ENCODE peak calls at places on chromosomes 5 and 9, in four cellular contexts. W is sigmoid colon, V is AG09319, N is AG10803. H is an unnamed sample.

GRCh38 chr5:93078082-93079038 is 502.7 kb downstream of the NR2F1-AS1 start:
- DNase-seq in V (peak; percentile 55), W (peak; percentile 85), N (peak; percentile 99), H (no peak)

GRCh38 chr5:146073239-146073900 is 32.0 kb downstream of the PLAC8L1 start:
- DNase-seq in N (no peak), V (no peak), W (no peak), H (no peak)

GRCh38 chr9:77933976-77934375 is 97.6 kb downstream of the GNAQ start:
- DNase-seq in V (no peak), W (no peak), N (no peak), H (no peak)

GRCh38 chr5:16446993-16447392 is 18.6 kb downstream of the ZNF622 start:
- DNase-seq in N (no peak), W (no peak), V (no peak), H (no peak)

GRCh38 chr5:114957384-114957783 is 212.3 kb downstream of the TRIM36 start:
- DNase-seq in V (no peak), W (no peak), N (no peak), H (no peak)

GRCh38 chr9:134063876-134064450 is 3.9 kb downstream of the BRD3 start:
- DNase-seq in V (no peak), W (no peak), N (no peak), H (no peak)

GRCh38 chr5:62460578-62460983 is 48.0 kb downstream of the IPO11 start:
- DNase-seq in N (peak; percentile 59), V (peak; percentile 24), W (no peak), H (no peak)

GRCh38 chr5:101429241-101429640 is 526.2 kb upstream of the ST8SIA4 start:
- DNase-seq in V (peak; percentile 14), W (no peak), N (peak; percentile 73), H (no peak)

GRCh38 chr9:3498691-3499090 is 27.1 kb downstream of the RFX3 start:
- DNase-seq in N (peak; percentile 17), V (no peak), W (no peak), H (no peak)

GRCh38 chr9:2943016-2943415 is 99.1 kb upstream of the PUM3 start:
- DNase-seq in V (no peak), W (no peak), N (no peak), H (no peak)

GRCh38 chr9:124881138-124881743 is 19.3 kb downstream of the ARPC5L start:
- DNase-seq in V (no peak), N (no peak), W (no peak), H (no peak)

GRCh38 chr5:10499066-10499465 is 57.4 kb downstream of the ROPN1L start:
- DNase-seq in V (no peak), N (no peak), W (no peak), H (no peak)

GRCh38 chr9:114312513-114312875 is 10.4 kb upstream of the ORM1 start:
- DNase-seq in N (no peak), V (no peak), W (peak; percentile 46), H (no peak)

GRCh38 chr5:36239370-36240293 is 2.1 kb downstream of the NADK2 start:
- DNase-seq in N (no peak), V (no peak), W (no peak), H (no peak)

DNA sequence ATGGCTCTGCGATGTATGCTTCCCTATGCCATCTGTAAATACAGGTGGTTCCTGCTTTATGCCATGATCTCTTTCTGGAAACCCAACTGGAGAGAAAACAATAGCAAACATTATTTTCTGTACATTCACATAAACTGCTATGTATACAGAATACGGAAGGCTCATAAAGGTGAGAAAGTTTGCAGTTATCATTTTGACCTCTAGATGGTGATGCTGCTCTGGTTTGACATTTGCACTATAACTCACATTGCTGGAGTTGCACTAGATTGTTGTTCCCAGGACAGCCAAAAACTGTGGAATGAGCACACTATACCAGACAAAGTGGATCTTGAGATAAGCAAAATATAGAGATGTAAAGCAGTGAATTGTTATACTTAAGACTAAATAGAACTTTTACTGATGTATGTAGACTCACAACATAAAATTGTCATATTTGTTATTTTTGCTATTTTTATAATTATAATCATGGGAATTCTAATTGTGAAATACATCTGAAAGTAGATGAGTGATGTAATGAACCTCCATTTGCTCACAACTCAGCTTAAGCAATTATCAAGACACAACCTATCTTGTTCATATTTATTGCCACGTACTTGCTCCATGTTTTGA is 246.5 kb downstream of the PTPRD start:
- DNase-seq in N (peak; percentile 1), V (no peak), W (no peak), H (peak; percentile 12)
- TF ChIP-seq CTCF in N (peak; percentile 45), V (no peak), W (peak; percentile 38), H (peak; percentile 86)

DNA sequence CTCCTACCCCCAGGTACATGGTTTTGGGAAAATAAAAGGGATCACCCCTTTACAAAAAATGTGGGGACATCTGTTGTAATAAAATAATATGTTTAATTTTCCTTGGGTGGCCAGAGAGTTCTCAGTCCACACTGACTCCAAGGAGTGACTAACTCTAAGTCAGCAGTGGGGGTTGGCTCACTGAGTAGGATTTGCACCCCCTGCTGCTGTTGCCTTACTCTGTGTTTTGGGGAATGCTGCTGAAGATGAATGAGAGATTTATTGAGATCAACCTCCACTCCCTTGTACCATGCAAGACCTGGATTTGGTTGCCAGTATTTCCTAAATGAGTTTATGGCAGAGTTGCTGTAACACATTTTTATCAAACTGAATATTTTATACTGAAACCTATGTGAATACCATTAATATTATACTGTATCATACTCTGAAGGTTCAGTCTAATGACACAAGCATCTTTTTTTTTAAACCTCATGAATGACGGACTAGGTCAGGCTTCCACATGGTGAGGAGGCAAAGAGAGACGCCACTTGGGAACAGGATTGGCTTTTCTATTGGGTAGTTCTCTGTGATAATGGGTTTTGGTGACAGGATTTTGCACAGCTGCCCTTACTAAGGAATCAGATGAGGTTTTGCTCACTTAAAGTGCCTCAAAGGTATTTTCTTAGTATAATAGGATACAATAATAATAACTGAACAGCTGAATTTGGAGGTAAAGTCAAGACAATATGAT is 121.3 kb upstream of the OSMR start:
- DNase-seq in N (peak; percentile 42), V (no peak), W (no peak), H (no peak)
- TF ChIP-seq CTCF in N (peak; percentile 12), V (no peak), W (no peak), H (no peak)

DNA sequence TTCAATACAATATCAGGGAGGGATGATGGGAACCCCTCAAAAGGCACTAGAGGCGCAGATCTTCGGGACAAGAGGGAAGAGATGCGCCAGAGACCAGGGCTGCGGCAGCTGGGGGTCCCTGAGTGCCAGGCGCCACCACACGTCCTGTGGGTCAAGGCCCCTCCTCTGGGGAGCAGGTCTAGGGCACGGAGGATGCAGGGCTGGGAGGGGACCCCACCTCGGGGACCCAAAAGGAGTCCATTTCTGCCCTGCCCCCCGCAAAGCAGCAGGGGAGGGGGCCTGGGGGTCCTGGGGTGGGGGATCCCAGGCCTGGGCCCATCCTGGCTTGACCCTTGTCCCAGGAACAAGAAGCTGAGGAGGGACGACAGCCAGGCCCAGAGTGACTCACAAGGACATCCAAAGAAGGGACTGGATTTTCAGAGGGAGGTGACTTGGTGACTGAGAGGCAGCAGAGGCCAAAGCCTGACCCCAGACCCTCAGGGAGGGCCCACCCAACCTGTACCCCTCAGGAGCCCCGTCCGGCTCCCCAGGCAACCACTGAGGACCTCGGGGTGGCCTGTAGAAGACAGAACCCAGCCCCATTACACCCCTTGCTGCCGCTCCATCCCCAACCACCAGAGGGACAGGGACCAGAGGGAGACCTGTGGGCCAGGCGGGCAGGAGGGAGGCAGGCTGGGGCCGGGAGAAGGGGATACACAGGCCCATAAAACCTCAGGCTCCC is 54.2 kb downstream of the LRSAM1 start:
- DNase-seq in N (peak; percentile 45), W (no peak), V (no peak), H (peak; percentile 45)
- TF ChIP-seq CTCF in N (peak; percentile 62), W (peak; percentile 59), V (peak; percentile 46), H (peak; percentile 60)

DNA sequence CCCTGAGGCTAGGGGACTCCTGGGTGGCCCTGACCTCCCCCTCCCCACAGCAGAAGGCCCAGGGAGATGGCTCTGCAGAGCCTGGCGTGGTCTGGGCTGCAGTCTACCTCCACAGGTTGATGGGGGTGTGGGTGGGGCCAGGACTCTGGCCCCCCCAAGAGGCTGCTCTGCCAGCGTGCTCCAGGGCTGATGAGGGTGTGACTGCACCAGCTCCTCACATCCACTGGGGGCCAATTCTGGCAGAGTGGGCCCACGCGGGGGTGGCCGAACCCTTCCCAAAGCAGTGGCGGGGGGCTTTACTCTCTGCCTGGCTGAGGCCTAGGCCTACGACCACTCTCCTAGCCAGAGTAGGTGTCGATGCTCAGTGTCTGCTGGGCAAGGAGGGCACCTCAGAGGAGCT is 28.0 kb upstream of the UBAC1 start:
- DNase-seq in N (no peak), W (no peak), V (no peak), H (no peak)
- TF ChIP-seq CTCF in N (no peak), W (no peak), V (no peak), H (no peak)

GRCh38 chr9:33265211-33265885 is 499 bp downstream of the CHMP5 start:
- DNase-seq in N (no peak), W (peak; percentile 72), V (no peak), H (no peak)
- TF ChIP-seq CTCF in N (no peak), W (no peak), V (no peak), H (no peak)

GRCh38 chr9:108535526-108535925 is 320.3 kb downstream of the ACTL7B start:
- DNase-seq in W (no peak), V (no peak), N (no peak), H (peak; percentile 25)
- TF ChIP-seq CTCF in W (peak; percentile 45), V (peak; percentile 25), N (peak; percentile 32), H (peak; percentile 63)

GRCh38 chr9:37954581-37954981 is 50.7 kb upstream of the SLC25A51 start:
- DNase-seq in N (no peak), V (no peak), W (no peak), H (no peak)

GRCh38 chr9:37956423-37956820 is 52.5 kb upstream of the SLC25A51 start:
- DNase-seq in W (no peak), N (no peak), V (no peak), H (no peak)

GRCh38 chr9:37956904-37957663 is 53.2 kb upstream of the SLC25A51 start:
- DNase-seq in N (no peak), V (no peak), W (no peak), H (no peak)

GRCh38 chr9:37957664-37957953 is 53.7 kb upstream of the SLC25A51 start:
- DNase-seq in N (no peak), W (no peak), V (no peak), H (no peak)

GRCh38 chr9:37955781-37956422 is 52.0 kb upstream of the SLC25A51 start:
- DNase-seq in V (no peak), N (no peak), W (no peak), H (no peak)
- TF ChIP-seq CTCF in V (no peak), N (no peak), W (no peak), H (no peak)

GRCh38 chr5:123455640-123456039 is 32.4 kb upstream of the CEP120 start:
- DNase-seq in N (no peak), V (no peak), W (no peak), H (no peak)
- TF ChIP-seq CTCF in N (no peak), V (no peak), W (no peak), H (no peak)

H was measured in neural crest cell.